ENCODE peak calls at places on chromosomes 2 and 18, in ten cellular contexts. C is nephron progenitor cell; S is activated B cell treated with CpG ODN at 0.5 μM for 24 hours; Y is CD4-positive, alpha-beta T cell; B is bronchial epithelial cell; I is WTC11; R is GM13977; G is RWPE1; U is brain microvascular endothelial cell; Q is HL-60. Z is an unnamed sample.

GRCh38 chr2:239468491-239469017 is 67.7 kb upstream of the HDAC4 start:
- DNase-seq in C (no peak), S (no peak), Y (no peak), B (no peak), I (no peak), R (no peak), G (no peak), U (no peak), Q (no peak), Z (no peak)

GRCh38 chr2:37389984-37390765 is 45.7 kb downstream of the QPCT start:
- DNase-seq in C (no peak), S (peak), Y (peak), B (peak), I (no peak), R (peak), G (peak), U (peak), Q (peak), Z (peak)

GRCh38 chr18:76589309-76589708 is 94.3 kb upstream of the ZNF516 start:
- DNase-seq in C (no peak), S (no peak), Y (no peak), B (no peak), I (no peak), R (no peak), G (no peak), U (no peak), Q (no peak), Z (no peak)

GRCh38 chr18:58386780-58387179 is 242.1 kb downstream of the ALPK2 start:
- DNase-seq in C (no peak), S (no peak), Y (no peak), B (no peak), I (no peak), R (no peak), G (no peak), U (no peak), Q (no peak), Z (no peak)

GRCh38 chr2:205593891-205594290 is 88.4 kb upstream of the NRP2 start:
- DNase-seq in C (no peak), S (no peak), Y (no peak), B (no peak), I (no peak), R (no peak), G (no peak), U (no peak), Q (no peak), Z (no peak)

GRCh38 chr2:17658251-17658843 is 95.3 kb downstream of the SMC6 start:
- DNase-seq in C (no peak), S (no peak), Y (no peak), B (no peak), I (no peak), R (peak), G (no peak), U (peak), Q (no peak), Z (no peak)

GRCh38 chr2:144834954-144835633 is 315.2 kb upstream of the ZEB2 start:
- DNase-seq in C (no peak), S (no peak), Y (no peak), B (peak), I (no peak), R (no peak), G (no peak), U (peak), Q (no peak), Z (no peak)

GRCh38 chr2:202847693-202848524 is 23.7 kb downstream of the ICA1L start:
- DNase-seq in C (no peak), S (no peak), Y (no peak), B (no peak), I (no peak), R (peak), G (no peak), U (no peak), Q (no peak), Z (no peak)

GRCh38 chr18:12376034-12376717 is 851 bp downstream of the AFG3L2 start:
- DNase-seq in C (peak), S (no peak), Y (peak), B (peak), I (no peak), R (no peak), G (peak), U (peak), Q (peak), Z (peak)

GRCh38 chr2:121038831-121039230 is 246.2 kb downstream of the TFCP2L1 start:
- DNase-seq in C (no peak), S (no peak), Y (no peak), B (peak), I (no peak), R (no peak), G (peak), U (no peak), Q (no peak), Z (no peak)

GRCh38 chr18:13254971-13255927 is 36.7 kb downstream of the LDLRAD4 start:
- DNase-seq in C (no peak), S (no peak), Y (no peak), B (no peak), I (no peak), R (no peak), G (no peak), U (no peak), Q (no peak), Z (no peak)

GRCh38 chr18:51643483-51643882 is 446.0 kb upstream of the MEX3C start:
- DNase-seq in C (no peak), S (no peak), Y (no peak), B (no peak), I (no peak), R (no peak), G (no peak), U (no peak), Q (no peak), Z (no peak)

GRCh38 chr2:238582159-238582558 is 155.4 kb downstream of the ASB1 start:
- DNase-seq in C (no peak), S (no peak), Y (no peak), B (no peak), I (no peak), R (no peak), G (no peak), U (peak), Q (no peak), Z (no peak)

GRCh38 chr2:230668184-230668938 is 44.3 kb upstream of the CAB39 start:
- DNase-seq in C (peak), S (no peak), Y (no peak), B (peak), I (no peak), R (peak), G (peak), U (no peak), Q (peak), Z (no peak)

GRCh38 chr2:73956211-73956865 is 28.4 kb upstream of the TET3 start:
- DNase-seq in C (no peak), S (no peak), Y (no peak), B (no peak), I (no peak), R (no peak), G (no peak), U (no peak), Q (no peak), Z (no peak)

GRCh38 chr18:6627621-6628020 is 101.9 kb upstream of the ARHGAP28 start:
- DNase-seq in C (no peak), S (no peak), Y (no peak), B (no peak), I (no peak), R (no peak), G (no peak), U (peak), Q (no peak), Z (no peak)

GRCh38 chr2:160515120-160515519 is 21.5 kb upstream of the RBMS1 start:
- DNase-seq in C (no peak), S (no peak), Y (no peak), B (no peak), I (no peak), R (no peak), G (no peak), U (no peak), Q (no peak), Z (no peak)

GRCh38 chr2:110858135-110858737 is 125.9 kb downstream of the ACOXL start:
- DNase-seq in C (no peak), S (no peak), Y (peak), B (no peak), I (no peak), R (peak), G (no peak), U (no peak), Q (no peak), Z (no peak)

GRCh38 chr2:227191367-227191766 is 26.9 kb downstream of the COL4A3 start:
- DNase-seq in C (peak), S (no peak), Y (no peak), B (no peak), I (peak), R (no peak), G (no peak), U (peak), Q (no peak), Z (no peak)

GRCh38 chr2:15543541-15543940 is 17.6 kb downstream of the NBAS start:
- DNase-seq in C (no peak), S (no peak), Y (no peak), B (no peak), I (no peak), R (no peak), G (no peak), U (no peak), Q (no peak), Z (no peak)

GRCh38 chr2:232367591-232368233 is 10.8 kb upstream of the ALPP start:
- DNase-seq in C (peak), S (no peak), Y (no peak), B (no peak), I (peak), R (no peak), G (no peak), U (no peak), Q (no peak), Z (no peak)
- TF ChIP-seq CTCF in C (peak), S (no peak), Y (no peak), B (peak), I (peak), R (peak), G (no peak), U (peak), Q (no peak), Z (no peak)

DNA sequence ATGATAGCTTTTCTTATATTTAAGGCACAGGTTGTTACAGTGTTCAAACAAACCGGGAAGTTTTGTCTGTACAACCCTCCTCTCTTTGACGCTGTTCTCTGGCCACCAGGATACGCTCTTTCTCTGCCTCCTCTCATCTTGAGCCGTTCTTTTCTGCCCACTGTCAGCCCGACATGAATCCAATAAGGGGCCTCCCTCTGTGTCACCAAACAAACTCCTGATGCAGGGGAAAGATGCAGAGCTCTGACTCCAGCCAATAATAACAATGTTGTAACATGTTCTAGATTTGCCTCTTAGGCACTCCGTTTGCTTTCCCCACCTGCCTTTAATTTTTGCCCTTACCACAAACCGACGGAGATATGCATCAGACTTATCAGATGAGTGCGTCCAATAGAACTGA is 449.3 kb downstream of the SLC4A3 start:
- DNase-seq in C (no peak), S (no peak), Y (no peak), B (peak), I (no peak), R (no peak), G (no peak), U (peak), Q (no peak), Z (no peak)
- TF ChIP-seq CTCF in C (peak), S (no peak), Y (no peak), B (peak), I (no peak), R (no peak), G (no peak), U (peak), Q (no peak), Z (no peak)

GRCh38 chr2:1766400-1766799 is 22.1 kb upstream of the PXDN start:
- DNase-seq in C (no peak), S (no peak), Y (no peak), B (no peak), I (peak), R (no peak), G (no peak), U (no peak), Q (no peak), Z (no peak)
- TF ChIP-seq CTCF in C (no peak), S (no peak), Y (no peak), B (no peak), I (no peak), R (no peak), G (no peak), U (no peak), Q (no peak), Z (no peak)

GRCh38 chr2:21268197-21268870 is 144.6 kb downstream of the TDRD15 start:
- DNase-seq in C (no peak), S (no peak), Y (no peak), B (no peak), I (no peak), R (no peak), G (no peak), U (no peak), Q (no peak), Z (no peak)

GRCh38 chr2:21270083-21270491 is 146.3 kb downstream of the TDRD15 start:
- DNase-seq in C (no peak), S (no peak), Y (no peak), B (no peak), I (no peak), R (no peak), G (no peak), U (no peak), Q (no peak), Z (no peak)

GRCh38 chr2:21265752-21266151 is 142.0 kb downstream of the TDRD15 start:
- DNase-seq in C (no peak), S (no peak), Y (no peak), B (no peak), I (no peak), R (no peak), G (no peak), U (no peak), Q (no peak), Z (no peak)

GRCh38 chr2:21268871-21269224 is 145.1 kb downstream of the TDRD15 start:
- DNase-seq in C (no peak), S (no peak), Y (no peak), B (no peak), I (no peak), R (no peak), G (no peak), U (no peak), Q (no peak), Z (no peak)

DNA sequence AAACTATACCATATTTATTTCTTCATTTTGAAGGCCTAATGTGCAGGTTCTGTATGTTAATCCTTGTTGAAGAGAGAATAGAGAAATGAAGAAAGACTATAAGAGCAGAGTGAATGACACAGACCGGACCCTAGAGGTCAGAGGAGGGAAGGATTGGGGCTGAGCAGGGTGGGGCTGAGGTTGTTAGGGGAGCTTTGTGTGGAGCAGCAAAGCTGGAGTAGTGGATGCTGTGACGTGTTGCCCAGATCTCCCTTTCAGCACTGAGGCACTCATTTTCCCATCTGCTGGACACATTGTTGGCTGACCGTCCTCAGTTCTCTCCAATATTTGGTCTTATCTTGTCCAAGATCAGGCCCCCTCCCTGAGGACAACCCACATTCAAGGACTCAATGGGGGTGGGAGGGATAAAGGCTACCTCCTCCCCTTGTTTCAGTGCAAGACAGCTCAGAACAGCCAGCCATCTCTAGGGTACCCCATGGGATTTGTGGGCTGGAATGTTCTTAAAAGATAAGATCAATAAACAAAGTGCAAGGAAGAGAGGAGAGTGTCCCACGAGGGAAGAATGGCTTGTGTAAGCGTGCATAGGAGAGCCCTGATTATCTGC is 143.6 kb downstream of the TDRD15 start:
- DNase-seq in C (no peak), S (no peak), Y (no peak), B (no peak), I (no peak), R (no peak), G (no peak), U (no peak), Q (no peak), Z (no peak)
- TF ChIP-seq CTCF in C (no peak), S (no peak), Y (no peak), B (no peak), I (no peak), R (no peak), G (no peak), U (no peak), Q (no peak), Z (no peak)

DNA sequence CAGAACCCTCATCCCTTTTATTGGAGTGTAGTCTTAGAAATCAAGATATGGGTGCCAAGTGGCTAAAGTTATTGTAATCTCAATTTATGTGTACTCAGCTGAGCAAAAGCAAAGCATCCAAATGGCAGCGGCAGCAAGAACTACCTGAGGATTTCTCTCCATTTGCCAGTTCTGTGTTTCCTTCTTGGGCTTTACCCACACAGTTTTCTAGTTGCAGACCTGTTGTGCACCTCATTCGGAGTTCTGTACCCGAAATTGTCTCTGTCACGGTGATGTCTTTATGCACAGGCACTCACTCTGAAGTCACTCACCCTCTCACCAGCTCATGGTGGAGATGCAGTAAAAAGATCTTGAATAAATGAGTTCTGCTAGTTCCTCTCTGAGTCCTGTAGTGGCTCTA is 43.6 kb downstream of the INPP4A start:
- DNase-seq in C (no peak), S (no peak), Y (no peak), B (no peak), I (no peak), R (no peak), G (no peak), U (no peak), Q (no peak), Z (no peak)
- TF ChIP-seq CTCF in C (peak), S (no peak), Y (no peak), B (no peak), I (no peak), R (no peak), G (no peak), U (no peak), Q (no peak), Z (no peak)

DNA sequence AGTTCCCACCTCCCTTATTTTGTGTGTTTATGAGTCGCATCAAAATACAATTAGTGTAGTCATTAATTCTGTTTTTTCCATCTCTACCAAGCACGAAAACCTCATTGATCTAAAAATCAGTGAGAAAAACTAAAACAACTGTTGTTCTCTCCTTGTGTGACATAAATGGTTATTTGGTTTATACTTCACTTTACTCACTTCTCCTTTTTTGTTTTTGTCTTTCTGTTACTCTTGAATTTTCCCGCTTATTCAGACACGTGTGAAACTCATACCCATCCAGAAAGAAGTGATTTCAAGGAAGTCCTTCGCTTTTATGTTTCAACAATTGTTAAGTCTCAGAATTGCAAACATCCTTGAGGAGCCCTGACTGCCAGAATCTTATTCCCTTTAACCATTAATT is 121.6 kb downstream of the EML6 start:
- DNase-seq in C (no peak), S (no peak), Y (no peak), B (no peak), I (no peak), R (no peak), G (no peak), U (no peak), Q (no peak), Z (no peak)
- TF ChIP-seq CTCF in C (no peak), S (no peak), Y (no peak), B (no peak), I (no peak), R (no peak), G (no peak), U (no peak), Q (no peak), Z (no peak)

DNA sequence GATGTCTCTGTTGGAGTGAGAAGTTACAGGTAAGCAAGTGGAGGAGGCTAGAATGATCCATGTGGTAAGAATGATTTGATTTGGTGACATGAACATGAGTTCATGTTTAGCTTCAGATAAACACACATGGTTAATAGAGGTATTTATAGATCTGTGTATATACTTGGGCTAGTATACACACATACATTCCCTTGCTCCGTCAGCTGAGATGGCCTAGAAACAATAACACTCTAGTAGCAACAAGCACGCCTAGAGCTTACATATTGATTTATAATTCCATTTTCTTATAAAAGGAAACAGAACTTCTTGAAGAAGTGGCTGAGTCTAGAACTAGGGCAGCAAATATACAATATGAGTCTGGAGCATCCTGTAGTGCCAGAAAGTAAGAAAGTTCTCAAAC is 223.0 kb downstream of the RND3 start:
- DNase-seq in C (no peak), S (no peak), Y (no peak), B (no peak), I (no peak), R (no peak), G (no peak), U (no peak), Q (no peak), Z (no peak)
- TF ChIP-seq CTCF in C (no peak), S (no peak), Y (no peak), B (no peak), I (no peak), R (no peak), G (no peak), U (no peak), Q (no peak), Z (no peak)

GRCh38 chr2:131040661-131041401 is 52.4 kb downstream of the FAM168B start:
- DNase-seq in C (no peak), S (no peak), Y (no peak), B (no peak), I (no peak), R (no peak), G (no peak), U (peak), Q (no peak), Z (no peak)
- TF ChIP-seq CTCF in C (no peak), S (no peak), Y (peak), B (no peak), I (no peak), R (no peak), G (no peak), U (peak), Q (no peak), Z (no peak)

GRCh38 chr2:108837198-108837597 is 50.6 kb downstream of the CCDC138 start:
- DNase-seq in C (no peak), S (no peak), Y (no peak), B (no peak), I (no peak), R (no peak), G (no peak), U (no peak), Q (no peak), Z (no peak)
- TF ChIP-seq CTCF in C (no peak), S (no peak), Y (no peak), B (no peak), I (no peak), R (no peak), G (no peak), U (no peak), Q (no peak), Z (no peak)